ENCODE peak calls at places on chromosomes 12 and 14, in four cellular contexts. C is A549, I is HepG2, M is endothelial cell of umbilical vein. X is an unnamed sample.

GRCh38 chr12:13725049-13725448 is 256.4 kb downstream of the GRIN2B start:
- DNase-seq in C (no peak), I (no peak), M (no peak), X (no peak)

GRCh38 chr14:23138173-23138535 is 19.1 kb upstream of the CEBPE start:
- DNase-seq in M (peak), I (no peak), C (no peak), X (no peak)

GRCh38 chr12:10191865-10192264 is 13.0 kb downstream of the TMEM52B start:
- DNase-seq in M (no peak), C (no peak), I (no peak), X (no peak)

GRCh38 chr14:103628221-103628683 is 759 bp upstream of the KLC1 start:
- DNase-seq in I (no peak), M (peak), C (peak), X (peak)

GRCh38 chr14:85534914-85535313 is 5.0 kb downstream of the FLRT2 start:
- DNase-seq in I (no peak), M (peak), C (no peak), X (no peak)

GRCh38 chr12:113334786-113335539 is at the start of gene SLC8B1:
- DNase-seq in I (peak), M (peak), C (peak), X (peak)

GRCh38 chr14:91144425-91145145 is 30.7 kb downstream of the DGLUCY start:
- DNase-seq in I (no peak), M (peak), C (no peak), X (no peak)

GRCh38 chr12:114901316-114901715 is 217.3 kb upstream of the TBX3 start:
- DNase-seq in C (no peak), M (no peak), I (no peak), X (no peak)

GRCh38 chr14:100609941-100610391 is 22.7 kb upstream of the BEGAIN start:
- DNase-seq in M (no peak), C (no peak), I (no peak), X (no peak)
- TF ChIP-seq JUN in M (no peak), C (no peak), I (no peak), X (no peak)

GRCh38 chr14:75201087-75201486 is 24.7 kb upstream of the TMED10 start:
- DNase-seq in C (no peak), I (no peak), M (no peak), X (no peak)
- TF ChIP-seq MAX in C (no peak), I (no peak), M (no peak), X (no peak)

GRCh38 chr12:34625116-34625515 is 602.8 kb downstream of the ALG10 start:
- DNase-seq in M (no peak), I (peak), C (no peak), X (no peak)
- TF ChIP-seq JUN in M (no peak), I (no peak), C (no peak), X (no peak)

DNA sequence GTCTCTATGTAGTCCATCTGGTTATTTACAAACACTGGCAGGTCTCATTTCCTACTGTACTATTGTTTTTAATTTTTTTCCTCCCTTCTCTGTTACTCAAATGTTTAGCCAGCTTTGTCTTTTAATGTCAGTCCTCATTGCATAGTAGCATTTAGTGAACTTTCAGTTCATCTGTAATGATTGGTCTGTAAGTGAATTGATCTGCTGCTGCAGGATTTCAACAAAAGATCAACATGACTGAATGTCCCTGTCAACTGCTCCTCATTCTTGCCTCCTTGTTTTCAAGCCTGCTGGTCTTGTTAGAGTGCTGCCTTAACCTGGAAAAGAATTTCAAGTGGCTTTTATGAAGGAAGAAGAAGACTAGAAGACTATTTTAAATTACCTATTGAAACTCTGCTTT is 19.3 kb upstream of the AVPR1A start:
- DNase-seq in C (no peak), I (no peak), M (no peak), X (no peak)
- TF ChIP-seq MAX in C (no peak), I (no peak), M (no peak), X (no peak)

DNA sequence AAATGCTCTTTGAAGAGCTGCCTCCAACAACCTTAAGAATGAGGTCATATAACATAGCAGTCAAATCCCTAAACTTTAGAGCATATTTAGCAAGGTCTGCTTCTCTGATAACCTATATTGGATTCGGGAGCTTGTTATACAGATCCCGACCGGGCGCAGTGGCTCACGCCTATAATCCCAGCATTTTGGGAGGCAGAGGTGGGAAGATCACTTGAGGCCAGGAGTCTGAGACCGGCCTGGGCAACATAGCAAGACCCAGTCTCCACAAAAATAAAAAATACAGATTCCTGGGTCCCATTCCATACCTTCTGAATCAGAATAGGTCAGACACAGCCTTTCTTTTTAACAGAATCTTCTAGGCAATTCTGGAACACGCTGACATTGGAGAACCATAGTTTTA is 46.7 kb downstream of the SPRING1 start:
- DNase-seq in C (no peak), M (no peak), I (no peak), X (no peak)
- TF ChIP-seq JUN in C (no peak), M (no peak), I (no peak), X (no peak)

DNA sequence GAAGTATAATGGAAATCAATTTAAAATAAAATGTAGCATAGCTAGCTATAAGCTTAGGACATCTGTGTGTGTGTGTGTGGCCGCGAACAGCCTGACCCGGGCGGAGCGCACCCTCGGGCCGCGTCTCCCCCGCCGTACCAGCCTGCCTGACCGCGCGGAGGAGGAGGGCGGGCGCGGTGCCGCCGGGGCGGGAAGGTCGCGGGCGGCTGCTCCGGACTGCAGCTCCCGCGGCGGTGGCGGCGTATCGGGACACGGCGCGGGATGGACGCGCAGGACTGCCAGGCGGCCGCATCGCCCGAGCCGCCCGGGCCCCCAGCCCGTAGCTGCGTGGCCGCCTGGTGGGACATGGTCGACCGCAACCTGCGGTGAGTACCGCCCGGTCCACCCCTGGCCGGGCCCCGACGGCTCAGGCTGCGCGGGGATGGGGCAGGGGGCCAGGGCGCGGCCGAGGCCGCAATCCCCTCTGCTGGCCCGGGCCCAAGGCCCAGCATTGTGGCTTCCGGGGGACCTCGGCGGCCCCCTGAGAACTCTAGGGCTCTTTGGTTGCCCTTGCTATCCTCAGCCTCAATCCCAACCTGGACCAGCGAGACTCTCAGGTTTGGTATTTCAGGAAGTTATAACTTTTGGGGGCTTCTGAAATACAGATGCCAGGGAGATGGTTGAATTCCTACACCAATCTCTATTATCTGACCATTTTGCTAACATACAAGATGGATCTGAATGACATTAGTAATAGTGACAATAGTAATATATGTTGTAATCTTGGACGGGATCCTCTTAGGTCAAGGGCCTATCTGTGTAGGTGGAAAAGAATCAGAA is at the start of gene ABHD12B:
- DNase-seq in I (no peak), C (no peak), M (no peak), X (peak)
- TF ChIP-seq MAX in I (no peak), C (no peak), M (no peak), X (no peak)

GRCh38 chr14:33528655-33529054 is 422.2 kb downstream of the EGLN3 start:
- DNase-seq in I (no peak), M (no peak), C (no peak), X (no peak)

GRCh38 chr14:33534636-33535035 is 416.2 kb downstream of the EGLN3 start:
- DNase-seq in I (no peak), M (no peak), C (no peak), X (no peak)

GRCh38 chr14:33530358-33530757 is 420.5 kb downstream of the EGLN3 start:
- DNase-seq in C (no peak), I (no peak), M (no peak), X (no peak)

GRCh38 chr14:33529773-33530172 is 421.1 kb downstream of the EGLN3 start:
- DNase-seq in C (no peak), M (no peak), I (no peak), X (no peak)

GRCh38 chr14:33532581-33532980 is 418.3 kb downstream of the EGLN3 start:
- DNase-seq in C (no peak), M (peak), I (no peak), X (no peak)
- TF ChIP-seq JUN in C (no peak), M (no peak), I (no peak), X (no peak)

GRCh38 chr14:100868621-100869370 is 34.7 kb downstream of the RTL1 start:
- DNase-seq in M (no peak), I (no peak), C (no peak), X (no peak)
- TF ChIP-seq MAX in M (no peak), I (no peak), C (no peak), X (no peak)

GRCh38 chr12:123105427-123105826 is 45.5 kb downstream of the PITPNM2 start:
- DNase-seq in I (no peak), M (peak), C (no peak), X (peak)
- TF ChIP-seq JUN in I (no peak), M (peak), C (no peak), X (no peak)